ENCODE peak calls at places on chromosomes 2 and 18, in ten cellular contexts. G is gastrocnemius medialis, E is HCT116, D is GM12878, M is HepG2, S is NB4, F is ovary, I is H54, Q is A549, K is spleen. L is an unnamed sample.

GRCh38 chr2:75555701-75556100 is 5.0 kb downstream of the EVA1A start:
- DNase-seq in G (no peak), S (no peak), F (no peak), M (no peak), D (no peak), E (no peak), I (no peak), K (no peak), Q (no peak), L (no peak)

GRCh38 chr2:176852667-176853066 is 359.9 kb upstream of the HNRNPA3 start:
- DNase-seq in G (peak; percentile 11), S (peak; percentile 3), D (no peak), F (no peak), E (no peak), K (no peak), M (no peak), Q (no peak), I (no peak), L (no peak)

GRCh38 chr2:65678779-65679394 is 246.5 kb upstream of the SPRED2 start:
- DNase-seq in K (no peak), Q (no peak), F (no peak), I (no peak), G (no peak), E (no peak), D (no peak), M (no peak), S (no peak), L (no peak)

GRCh38 chr2:108428286-108429009 is 20.6 kb upstream of the GCC2 start:
- DNase-seq in S (no peak), I (no peak), K (no peak), D (no peak), E (no peak), M (no peak), Q (no peak), G (no peak), F (no peak), L (no peak)

GRCh38 chr18:31149351-31149750 is 13.3 kb downstream of the DSC1 start:
- DNase-seq in G (no peak), S (no peak), F (no peak), M (no peak), Q (no peak), K (no peak), D (no peak), I (no peak), E (no peak), L (no peak)

GRCh38 chr2:175690113-175690716 is 311.9 kb downstream of the LNPK start:
- DNase-seq in G (no peak), I (peak; percentile 6), Q (no peak), F (peak; percentile 25), D (peak; percentile 4), K (no peak), E (peak; percentile 58), S (peak; percentile 84), M (peak; percentile 72), L (peak; percentile 40)

GRCh38 chr2:101125374-101125773 is 25.8 kb downstream of the TBC1D8 start:
- DNase-seq in D (no peak), K (no peak), F (no peak), I (no peak), G (no peak), E (peak; percentile 42), S (peak; percentile 79), Q (no peak), M (peak; percentile 53), L (no peak)

GRCh38 chr18:2848145-2848878 is 1.5 kb downstream of the EMILIN2 start:
- DNase-seq in Q (no peak), G (no peak), F (no peak), E (no peak), S (peak; percentile 76), K (no peak), D (no peak), M (no peak), I (no peak), L (no peak)

GRCh38 chr2:129728251-129728972 is 251.1 kb upstream of the RAB6C start:
- DNase-seq in K (no peak), S (no peak), Q (no peak), M (no peak), D (no peak), E (no peak), F (no peak), I (no peak), G (no peak), L (peak; percentile 66)

GRCh38 chr2:109061736-109062557 is 67.1 kb upstream of the SH3RF3 start:
- DNase-seq in F (no peak), K (peak; percentile 47), Q (no peak), I (no peak), S (no peak), D (no peak), G (no peak), M (no peak), E (no peak), L (no peak)

DNA sequence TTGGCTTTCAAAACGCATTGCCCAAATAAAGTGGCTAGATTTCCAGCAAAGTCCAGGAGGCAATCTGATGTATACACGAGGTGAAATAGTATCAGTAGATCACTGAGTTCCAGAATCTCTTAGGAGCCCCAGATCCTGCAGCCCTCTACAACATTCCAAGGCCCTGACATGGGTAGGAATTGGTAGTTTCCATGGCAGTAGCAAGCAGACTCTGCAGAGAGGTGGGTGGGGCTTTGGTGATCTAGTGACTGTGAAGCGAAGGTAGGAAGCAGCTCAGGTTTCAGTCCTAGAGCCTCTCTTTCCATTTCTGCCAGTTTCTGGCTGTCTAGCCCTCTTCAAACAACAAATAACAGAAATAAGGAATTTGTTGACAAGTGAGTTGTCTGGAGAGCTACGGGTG is 13.8 kb upstream of the SGPP2 start:
- DNase-seq in Q (no peak), S (no peak), D (no peak), F (no peak), G (no peak), M (no peak), K (no peak), E (no peak), I (no peak), L (no peak)
- TF ChIP-seq POLR2A in Q (no peak), S (no peak), D (no peak), F (no peak), G (no peak), M (no peak), K (no peak), E (no peak), I (no peak), L (no peak)

DNA sequence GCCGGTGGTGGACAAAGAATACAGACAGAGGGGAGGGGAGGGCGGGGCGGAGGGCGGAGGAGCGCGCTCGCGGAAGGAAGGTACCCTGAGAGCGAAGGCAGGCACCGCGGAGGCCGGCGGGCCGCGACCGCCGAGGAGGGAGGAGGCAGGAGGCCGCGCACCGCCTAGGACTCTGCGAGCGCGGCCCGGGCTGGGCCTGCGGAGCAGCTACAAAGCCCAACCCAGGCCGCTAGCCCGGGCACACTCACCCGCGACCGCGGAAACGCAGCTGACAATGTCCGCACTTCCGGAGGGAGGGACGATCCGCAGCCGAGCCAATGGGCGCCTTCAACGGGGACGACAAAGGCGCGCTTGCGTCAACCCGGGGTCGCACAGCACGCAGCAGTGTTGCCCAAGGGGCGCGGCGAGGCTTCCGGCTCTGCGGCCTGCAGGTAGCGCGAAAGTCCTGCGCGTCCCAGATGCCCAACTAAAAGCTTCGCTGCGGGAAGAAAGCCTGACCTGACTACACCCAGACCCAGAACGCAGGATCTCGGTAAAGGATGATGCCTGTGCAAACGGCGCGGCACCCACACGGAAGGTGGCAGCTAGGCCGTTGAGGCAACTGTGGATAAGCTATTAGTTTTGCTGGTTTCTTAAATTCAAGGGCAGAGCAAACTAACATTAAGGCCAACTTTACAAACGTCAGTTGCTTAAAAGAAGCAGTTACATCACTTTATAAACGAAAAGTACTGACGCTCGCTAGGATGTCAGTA is at the start of gene C18orf32:
- DNase-seq in G (peak; percentile 95), E (peak; percentile 83), S (peak; percentile 97), I (peak; percentile 68), M (peak; percentile 87), Q (peak; percentile 75), F (peak; percentile 94), K (peak; percentile 99), D (peak; percentile 83), L (peak; percentile 93)
- TF ChIP-seq POLR2A in G (peak; percentile 99), E (peak; percentile 81), S (peak; percentile 77), I (peak; percentile 59), M (peak; percentile 79), Q (peak; percentile 69), F (peak; percentile 93), K (peak; percentile 95), D (peak; percentile 98), L (peak; percentile 89)

DNA sequence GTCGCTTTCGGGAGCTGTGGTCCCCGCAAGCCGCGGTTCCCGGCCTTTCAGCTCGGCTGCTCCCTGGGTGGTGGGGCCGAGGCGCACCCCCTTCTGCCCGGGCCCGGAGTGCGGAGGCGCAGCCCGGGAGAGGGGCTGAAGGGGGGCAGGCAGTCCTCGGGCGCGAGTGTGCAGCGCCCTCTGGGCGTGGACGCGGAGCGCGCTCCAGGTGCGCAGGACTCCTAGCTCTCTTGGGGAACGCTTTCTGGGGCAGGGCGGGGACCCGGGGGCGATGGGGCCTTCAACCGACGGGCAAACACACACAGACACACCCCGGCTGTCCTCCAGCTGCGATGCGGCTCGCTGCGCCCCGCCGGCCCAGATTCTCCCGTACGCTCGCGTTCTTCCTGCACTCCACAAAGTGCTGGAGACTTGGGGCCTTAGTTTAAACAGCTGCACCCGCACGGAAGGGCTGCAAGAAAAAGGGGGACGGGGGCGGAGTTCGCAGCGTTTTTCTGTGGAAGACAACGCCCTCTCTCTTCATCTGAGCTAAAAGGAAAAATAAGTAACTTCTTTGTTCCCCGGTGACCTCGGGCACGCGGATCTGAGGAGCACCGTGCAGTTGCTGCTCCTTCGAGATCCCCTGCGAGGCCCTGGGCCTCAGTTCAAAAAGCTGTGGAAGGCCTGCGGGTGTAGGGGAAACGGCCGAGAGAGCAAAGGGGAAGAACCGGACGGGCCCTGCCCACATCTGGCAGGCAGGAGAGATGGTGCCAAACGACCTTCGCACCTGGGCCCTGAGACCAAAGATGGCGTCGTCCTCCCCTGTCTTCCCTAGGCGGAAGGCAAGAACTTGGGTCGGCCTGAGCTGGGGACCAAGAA is 593 bp upstream of the SDC1 start:
- DNase-seq in Q (peak; percentile 84), I (peak; percentile 68), K (peak; percentile 77), M (peak; percentile 77), S (peak; percentile 78), G (peak; percentile 12), D (no peak), F (peak; percentile 61), E (peak; percentile 42), L (no peak)
- TF ChIP-seq POLR2A in Q (no peak), I (no peak), K (no peak), M (no peak), S (no peak), G (no peak), D (no peak), F (no peak), E (no peak), L (no peak)

DNA sequence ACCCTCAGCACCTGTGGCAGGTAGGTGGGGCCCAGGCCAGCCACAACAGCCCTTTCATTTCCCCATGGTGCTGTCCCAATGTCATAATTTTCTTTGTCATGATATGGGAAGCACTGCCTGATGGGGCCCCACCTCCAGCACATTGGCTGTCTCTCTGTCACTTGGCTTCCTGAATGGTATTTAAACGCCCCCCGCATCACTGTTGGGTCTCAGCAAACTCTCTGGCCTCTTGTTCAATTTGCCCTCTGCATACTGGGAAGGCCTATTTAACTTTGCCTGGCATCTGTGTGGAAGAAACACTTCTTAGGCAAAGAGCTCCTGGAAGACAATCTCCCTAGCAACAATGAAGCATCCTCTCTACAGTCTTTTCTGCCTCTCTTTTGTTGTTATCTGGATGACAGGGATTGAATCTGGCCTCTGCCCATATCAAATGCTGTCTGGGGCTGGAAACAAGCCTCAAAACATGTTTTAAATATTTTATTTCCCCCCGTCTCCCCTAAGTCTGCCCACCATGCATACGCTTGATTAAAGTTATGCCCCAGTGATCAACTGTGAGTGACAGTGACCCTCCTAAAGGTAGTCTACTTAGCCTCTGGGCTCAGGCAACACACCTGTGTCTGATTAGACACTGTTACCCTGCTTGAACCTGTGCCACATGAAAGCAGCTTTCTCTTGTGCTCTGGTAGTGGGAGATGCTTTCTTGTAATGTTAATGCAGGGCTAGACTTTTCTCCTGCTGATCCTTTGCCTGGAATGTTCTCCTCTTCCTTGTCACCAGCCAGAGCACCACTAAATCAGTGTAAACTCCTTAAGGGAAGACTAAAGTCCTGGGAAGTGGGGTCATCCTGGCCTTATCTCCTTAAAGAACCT is 35.0 kb downstream of the CDC42EP3 start:
- DNase-seq in F (no peak), K (peak; percentile 81), E (no peak), S (peak; percentile 38), G (no peak), Q (no peak), M (no peak), D (no peak), I (no peak), L (no peak)
- TF ChIP-seq POLR2A in F (no peak), K (no peak), E (no peak), S (no peak), G (no peak), Q (no peak), M (no peak), D (no peak), I (no peak), L (no peak)

L was measured in lower leg skin.